ENCODE peak calls at places on chromosomes 16 and 17, in eight cellular contexts. One of them, this sample, is unnamed.

GRCh38 chr16:85548375-85548774 is 64.7 kb upstream of the GSE1 start:
- DNase-seq in IMR-90: no peak
- DNase-seq in upper lobe of right lung: no peak
- DNase-seq in HepG2: no peak
- DNase-seq in tibial nerve: no peak
- DNase-seq in PC-9: no peak
- DNase-seq in WERI-Rb-1: no peak
- DNase-seq in transverse colon: no peak
- DNase-seq in this sample: no peak

GRCh38 chr17:65463242-65463641 is 98.2 kb downstream of the AXIN2 start:
- DNase-seq in WERI-Rb-1: no peak
- DNase-seq in HepG2: no peak
- DNase-seq in IMR-90: peak; percentile 7
- DNase-seq in tibial nerve: no peak
- DNase-seq in PC-9: no peak
- DNase-seq in upper lobe of right lung: peak; percentile 85
- DNase-seq in transverse colon: no peak
- DNase-seq in this sample: no peak

GRCh38 chr16:4537376-4538066 is 1.1 kb downstream of the CDIP1 start:
- DNase-seq in WERI-Rb-1: no peak
- DNase-seq in tibial nerve: no peak
- DNase-seq in upper lobe of right lung: no peak
- DNase-seq in PC-9: no peak
- DNase-seq in HepG2: no peak
- DNase-seq in transverse colon: no peak
- DNase-seq in IMR-90: no peak
- DNase-seq in this sample: no peak

GRCh38 chr17:6170349-6170748 is 100.2 kb downstream of the WSCD1 start:
- DNase-seq in transverse colon: no peak
- DNase-seq in HepG2: no peak
- DNase-seq in PC-9: no peak
- DNase-seq in IMR-90: no peak
- DNase-seq in tibial nerve: no peak
- DNase-seq in upper lobe of right lung: no peak
- DNase-seq in WERI-Rb-1: no peak
- DNase-seq in this sample: no peak

GRCh38 chr16:54363760-54364159 is 77.2 kb upstream of the IRX3 start:
- DNase-seq in tibial nerve: no peak
- DNase-seq in PC-9: no peak
- DNase-seq in HepG2: no peak
- DNase-seq in transverse colon: no peak
- DNase-seq in WERI-Rb-1: peak; percentile 18
- DNase-seq in IMR-90: no peak
- DNase-seq in upper lobe of right lung: no peak
- DNase-seq in this sample: no peak

GRCh38 chr16:59148756-59149155 is 414.6 kb upstream of the GOT2 start:
- DNase-seq in IMR-90: no peak
- DNase-seq in WERI-Rb-1: no peak
- DNase-seq in upper lobe of right lung: no peak
- DNase-seq in HepG2: no peak
- DNase-seq in transverse colon: no peak
- DNase-seq in tibial nerve: no peak
- DNase-seq in PC-9: no peak
- DNase-seq in this sample: no peak

GRCh38 chr16:46748775-46749705 is 896 bp upstream of the MYLK3 start:
- DNase-seq in tibial nerve: no peak
- DNase-seq in WERI-Rb-1: no peak
- DNase-seq in transverse colon: no peak
- DNase-seq in PC-9: no peak
- DNase-seq in upper lobe of right lung: peak; percentile 45
- DNase-seq in IMR-90: no peak
- DNase-seq in HepG2: no peak
- DNase-seq in this sample: peak; percentile 51

GRCh38 chr16:11956558-11956957 is 8.5 kb upstream of the TNFRSF17 start:
- DNase-seq in PC-9: no peak
- DNase-seq in IMR-90: no peak
- DNase-seq in WERI-Rb-1: no peak
- DNase-seq in tibial nerve: no peak
- DNase-seq in upper lobe of right lung: no peak
- DNase-seq in HepG2: no peak
- DNase-seq in transverse colon: no peak
- DNase-seq in this sample: no peak

GRCh38 chr17:82985973-82986372 is 93.4 kb upstream of the METRNL start:
- DNase-seq in IMR-90: peak; percentile 46
- DNase-seq in WERI-Rb-1: no peak
- DNase-seq in upper lobe of right lung: peak; percentile 67
- DNase-seq in HepG2: no peak
- DNase-seq in tibial nerve: no peak
- DNase-seq in PC-9: no peak
- DNase-seq in transverse colon: peak; percentile 47
- DNase-seq in this sample: peak; percentile 39

GRCh38 chr17:7916799-7917198 is 710 bp upstream of the RNF227 start:
- DNase-seq in tibial nerve: no peak
- DNase-seq in IMR-90: peak; percentile 80
- DNase-seq in upper lobe of right lung: no peak
- DNase-seq in transverse colon: no peak
- DNase-seq in HepG2: peak; percentile 5
- DNase-seq in PC-9: no peak
- DNase-seq in WERI-Rb-1: no peak
- DNase-seq in this sample: no peak

GRCh38 chr17:41620583-41621434 is 3.6 kb downstream of the KRT17 start:
- DNase-seq in HepG2: no peak
- DNase-seq in PC-9: no peak
- DNase-seq in WERI-Rb-1: no peak
- DNase-seq in tibial nerve: no peak
- DNase-seq in IMR-90: no peak
- DNase-seq in upper lobe of right lung: peak; percentile 48
- DNase-seq in transverse colon: no peak
- DNase-seq in this sample: peak; percentile 37

GRCh38 chr16:71426069-71426879 is 15.6 kb downstream of the TLE7 start:
- DNase-seq in transverse colon: peak; percentile 23
- DNase-seq in WERI-Rb-1: peak; percentile 79
- DNase-seq in HepG2: peak; percentile 99
- DNase-seq in PC-9: peak; percentile 31
- DNase-seq in upper lobe of right lung: peak; percentile 57
- DNase-seq in tibial nerve: peak; percentile 9
- DNase-seq in IMR-90: peak; percentile 90
- DNase-seq in this sample: peak; percentile 68

GRCh38 chr16:397736-398332 is 835 bp downstream of the NME4 start:
- DNase-seq in HepG2: peak; percentile 74
- DNase-seq in tibial nerve: peak; percentile 63
- DNase-seq in PC-9: no peak
- DNase-seq in transverse colon: peak; percentile 81
- DNase-seq in WERI-Rb-1: peak; percentile 82
- DNase-seq in upper lobe of right lung: peak; percentile 86
- DNase-seq in IMR-90: peak; percentile 61
- DNase-seq in this sample: peak; percentile 88

GRCh38 chr17:7229504-7229903 is 4.8 kb downstream of the DVL2 start:
- DNase-seq in WERI-Rb-1: no peak
- DNase-seq in tibial nerve: no peak
- DNase-seq in IMR-90: no peak
- DNase-seq in transverse colon: no peak
- DNase-seq in HepG2: no peak
- DNase-seq in upper lobe of right lung: no peak
- DNase-seq in PC-9: no peak
- DNase-seq in this sample: no peak

GRCh38 chr16:23950898-23951297 is 115.1 kb downstream of the PRKCB start:
- DNase-seq in PC-9: no peak
- DNase-seq in HepG2: no peak
- DNase-seq in upper lobe of right lung: no peak
- DNase-seq in tibial nerve: peak; percentile 19
- DNase-seq in IMR-90: no peak
- DNase-seq in WERI-Rb-1: no peak
- DNase-seq in transverse colon: no peak
- DNase-seq in this sample: no peak

GRCh38 chr16:82092711-82093110 is 57.7 kb downstream of the HSD17B2 start:
- DNase-seq in IMR-90: peak; percentile 4
- DNase-seq in HepG2: no peak
- DNase-seq in WERI-Rb-1: no peak
- DNase-seq in upper lobe of right lung: no peak
- DNase-seq in transverse colon: no peak
- DNase-seq in PC-9: no peak
- DNase-seq in tibial nerve: no peak
- DNase-seq in this sample: no peak

GRCh38 chr17:33927732-33928133 is 327.4 kb upstream of the CCL2 start:
- DNase-seq in IMR-90: peak; percentile 29
- DNase-seq in PC-9: no peak
- DNase-seq in WERI-Rb-1: no peak
- DNase-seq in upper lobe of right lung: no peak
- DNase-seq in HepG2: no peak
- DNase-seq in tibial nerve: no peak
- DNase-seq in transverse colon: no peak
- DNase-seq in this sample: no peak

DNA sequence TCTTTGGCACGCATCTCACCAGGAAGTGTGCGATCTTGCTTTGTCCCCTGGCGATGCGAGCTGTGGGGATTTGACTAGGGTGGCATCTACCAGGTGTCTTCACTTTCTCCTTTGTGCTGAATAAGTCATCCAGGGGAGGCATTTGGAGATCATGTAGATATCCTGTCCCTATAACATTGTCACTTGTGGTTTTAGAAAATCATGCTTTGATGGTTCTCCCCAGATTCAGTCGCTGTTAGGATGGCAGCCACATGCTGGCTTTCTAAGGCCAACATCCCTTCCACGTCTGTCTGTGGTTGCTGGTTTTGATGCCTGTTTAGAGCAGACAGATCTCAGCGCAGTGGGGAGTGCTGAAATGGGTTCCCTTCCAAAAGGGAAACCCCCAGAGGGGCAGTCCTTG is 2.5 kb downstream of the ADAD2 start:
- DNase-seq in tibial nerve: no peak
- DNase-seq in WERI-Rb-1: no peak
- DNase-seq in PC-9: no peak
- DNase-seq in HepG2: no peak
- DNase-seq in IMR-90: no peak
- DNase-seq in upper lobe of right lung: no peak
- DNase-seq in transverse colon: no peak
- DNase-seq in this sample: no peak
- H3K4me3 ChIP-seq in tibial nerve: no peak overlapping the region
- H3K4me3 ChIP-seq in WERI-Rb-1: no peak overlapping the region
- H3K4me3 ChIP-seq in PC-9: no peak overlapping the region
- H3K4me3 ChIP-seq in HepG2: no peak overlapping the region
- H3K4me3 ChIP-seq in IMR-90: no peak overlapping the region
- H3K4me3 ChIP-seq in upper lobe of right lung: no peak overlapping the region
- H3K4me3 ChIP-seq in transverse colon: no peak overlapping the region
- H3K4me3 ChIP-seq in this sample: no peak overlapping the region

GRCh38 chr16:31529398-31530312 is 2.0 kb downstream of the AHSP start:
- DNase-seq in PC-9: no peak
- DNase-seq in IMR-90: no peak
- DNase-seq in upper lobe of right lung: peak; percentile 70
- DNase-seq in WERI-Rb-1: no peak
- DNase-seq in tibial nerve: no peak
- DNase-seq in transverse colon: no peak
- DNase-seq in HepG2: no peak
- DNase-seq in this sample: no peak
- H3K27me3 ChIP-seq in PC-9: peaks cover 85% of the 10 kb centered on the region
- H3K27me3 ChIP-seq in IMR-90: peaks cover 24% of the 10 kb centered on the region
- H3K27me3 ChIP-seq in upper lobe of right lung: peaks cover 6% of the 10 kb centered on the region
- H3K27me3 ChIP-seq in WERI-Rb-1: peaks cover 91% of the 10 kb centered on the region
- H3K27me3 ChIP-seq in tibial nerve: peaks cover 27% of the 10 kb centered on the region
- H3K27me3 ChIP-seq in transverse colon: peaks cover 47% of the 10 kb centered on the region
- H3K27me3 ChIP-seq in HepG2: no peaks in the 10 kb centered on the region
- H3K27me3 ChIP-seq in this sample: peaks cover 45% of the 10 kb centered on the region

DNA sequence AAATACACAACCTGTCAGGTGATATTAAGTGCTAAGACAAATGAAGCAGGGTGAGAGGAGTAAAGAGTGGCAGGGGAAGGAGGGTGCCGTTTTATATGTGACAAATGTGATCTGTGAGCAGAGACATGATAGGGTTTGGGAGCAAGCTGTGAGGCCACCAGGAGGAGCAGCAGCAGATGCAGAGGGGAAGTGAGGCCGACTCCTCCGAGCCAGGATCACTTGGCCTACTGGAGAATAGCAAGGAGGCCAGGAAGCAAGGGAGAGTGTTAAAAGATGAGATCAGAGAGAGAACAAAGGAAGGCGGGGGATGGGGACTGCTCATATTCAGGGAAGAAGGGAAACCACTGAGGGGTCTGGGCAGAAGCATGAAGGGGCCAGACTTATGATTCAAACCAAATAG is 129.4 kb downstream of the TANGO6 start:
- DNase-seq in PC-9: peak; percentile 24
- DNase-seq in transverse colon: peak; percentile 17
- DNase-seq in upper lobe of right lung: no peak
- DNase-seq in HepG2: no peak
- DNase-seq in tibial nerve: no peak
- DNase-seq in WERI-Rb-1: peak; percentile 83
- DNase-seq in IMR-90: peak; percentile 70
- DNase-seq in this sample: peak; percentile 33
- TF ChIP-seq CTCF in PC-9: no peak
- TF ChIP-seq CTCF in transverse colon: peak; percentile 13
- TF ChIP-seq CTCF in upper lobe of right lung: peak; percentile 8
- TF ChIP-seq CTCF in HepG2: peak; percentile 25
- TF ChIP-seq CTCF in tibial nerve: no peak
- TF ChIP-seq CTCF in WERI-Rb-1: peak; percentile 69
- TF ChIP-seq CTCF in IMR-90: peak; percentile 52
- TF ChIP-seq CTCF in this sample: peak; percentile 45

DNA sequence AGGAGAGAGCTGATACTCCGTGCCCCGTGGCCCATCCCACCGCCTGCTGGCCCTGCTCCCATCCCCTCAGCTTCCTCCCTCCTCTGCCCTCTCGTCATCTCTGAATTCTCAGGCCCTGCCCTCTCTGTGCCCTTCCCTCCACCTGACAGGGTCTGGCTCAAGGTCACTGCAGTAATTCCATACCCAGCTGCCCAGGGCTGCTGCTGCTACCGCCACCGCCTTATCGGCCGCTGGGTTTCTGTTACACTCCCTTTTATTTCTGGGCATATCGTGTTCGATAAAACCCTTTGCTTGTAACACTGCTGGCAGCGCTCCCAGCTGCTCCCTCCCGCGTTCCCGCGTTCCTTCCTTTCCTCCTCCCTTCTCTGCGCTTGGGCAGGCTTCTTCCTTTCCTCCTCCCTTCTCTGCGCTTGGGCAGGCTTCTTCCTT is 1.2 kb downstream of the EPN3 start:
- DNase-seq in upper lobe of right lung: no peak
- DNase-seq in tibial nerve: peak; percentile 60
- DNase-seq in HepG2: no peak
- DNase-seq in WERI-Rb-1: no peak
- DNase-seq in PC-9: peak; percentile 51
- DNase-seq in IMR-90: peak; percentile 33
- DNase-seq in transverse colon: peak; percentile 81
- DNase-seq in this sample: peak; percentile 49
- H3K4me3 ChIP-seq in upper lobe of right lung: no peak overlapping the region
- H3K4me3 ChIP-seq in tibial nerve: no peak overlapping the region
- H3K4me3 ChIP-seq in HepG2: no peak overlapping the region
- H3K4me3 ChIP-seq in WERI-Rb-1: no peak overlapping the region
- H3K4me3 ChIP-seq in PC-9: peak overlapping the region; percentile 89
- H3K4me3 ChIP-seq in IMR-90: no peak overlapping the region
- H3K4me3 ChIP-seq in transverse colon: peak overlapping the region; percentile 30
- H3K4me3 ChIP-seq in this sample: peak overlapping the region; percentile 28